ENCODE peak calls at places on chromosomes 13 and 19, in eight cellular contexts. G is neuronal stem cell, Z is keratinocyte, I is A549, M is IMR-90, W is fibroblast of lung, E is mesendoderm, L is neural progenitor cell. R is an unnamed sample.
A peak's percentile ranks its signal among the peaks of the same experiment; 100 is the strongest.

GRCh38 chr13:41458187-41458938 is 1.0 kb downstream of the RGCC start:
- DNase-seq in G (no peak), Z (no peak), I (no peak), M (peak; percentile 46), W (peak; percentile 20), E (peak; percentile 43), L (peak; percentile 54), R (peak; percentile 42)

GRCh38 chr19:13031917-13032623 is 36.8 kb downstream of the NFIX start:
- DNase-seq in G (no peak), Z (no peak), I (no peak), M (peak; percentile 58), W (peak; percentile 72), E (no peak), L (peak; percentile 81), R (peak; percentile 74)

GRCh38 chr19:928471-929259 is 2.8 kb downstream of the ARID3A start:
- DNase-seq in G (no peak), Z (no peak), I (peak; percentile 41), M (no peak), W (no peak), E (no peak), L (no peak), R (no peak)

GRCh38 chr19:17553256-17553655 is 2.2 kb upstream of the COLGALT1 start:
- DNase-seq in G (no peak), Z (no peak), I (no peak), M (peak; percentile 95), W (peak; percentile 92), E (no peak), L (peak; percentile 15), R (peak; percentile 37)

GRCh38 chr13:112961457-112962369 is 7.3 kb upstream of the MCF2L start:
- DNase-seq in G (no peak), Z (no peak), I (no peak), M (no peak), W (no peak), E (no peak), L (no peak), R (no peak)

GRCh38 chr19:48461982-48462655 is 6.7 kb downstream of the KCNJ14 start:
- DNase-seq in G (no peak), Z (no peak), I (peak; percentile 72), M (no peak), W (no peak), E (peak; percentile 89), L (peak; percentile 39), R (no peak)

GRCh38 chr13:89554801-89555200 is 1792.7 kb upstream of the MIR17HG start:
- DNase-seq in G (no peak), Z (no peak), I (no peak), M (no peak), W (peak; percentile 10), E (no peak), L (no peak), R (no peak)

GRCh38 chr13:73416093-73416492 is 357.3 kb downstream of the KLF5 start:
- DNase-seq in G (no peak), Z (no peak), I (no peak), M (no peak), W (peak; percentile 83), E (peak; percentile 40), L (peak; percentile 30), R (no peak)

GRCh38 chr13:55664178-55664577 is 1476.5 kb upstream of the PRR20A start:
- DNase-seq in G (no peak), Z (no peak), I (no peak), M (no peak), W (no peak), E (peak; percentile 95), L (no peak), R (no peak)

GRCh38 chr19:45591004-45591637 is 6.5 kb upstream of the OPA3 start:
- DNase-seq in G (no peak), Z (no peak), I (peak; percentile 85), M (peak; percentile 35), W (peak; percentile 34), E (peak; percentile 77), L (peak; percentile 78), R (peak; percentile 34)

GRCh38 chr19:15173746-15174404 is 26.9 kb downstream of the NOTCH3 start:
- DNase-seq in G (no peak), Z (no peak), I (no peak), M (no peak), W (no peak), E (peak; percentile 52), L (no peak), R (peak; percentile 38)

GRCh38 chr19:7541828-7542443 is 6.4 kb downstream of the PNPLA6 start:
- DNase-seq in G (no peak), Z (no peak), I (no peak), M (no peak), W (no peak), E (peak; percentile 19), L (no peak), R (no peak)

GRCh38 chr13:66462187-66462586 is 767.9 kb downstream of the PCDH9 start:
- DNase-seq in G (no peak), Z (no peak), I (no peak), M (no peak), W (no peak), E (no peak), L (no peak), R (no peak)

GRCh38 chr19:54462072-54462712 is 1.4 kb downstream of the LENG9 start:
- DNase-seq in G (no peak), Z (no peak), I (no peak), M (no peak), W (no peak), E (no peak), L (no peak), R (no peak)

GRCh38 chr19:15775249-15775648 is 12.2 kb upstream of the OR10H5 start:
- DNase-seq in G (no peak), Z (no peak), I (no peak), M (no peak), W (no peak), E (no peak), L (no peak), R (no peak)

GRCh38 chr19:57648336-57649003 is 15.5 kb downstream of the ZNF211 start:
- DNase-seq in G (no peak), Z (no peak), I (no peak), M (no peak), W (no peak), E (no peak), L (no peak), R (no peak)

GRCh38 chr19:57655443-57655842 is 13.3 kb upstream of the ZSCAN4 start:
- DNase-seq in G (no peak), Z (no peak), I (no peak), M (no peak), W (no peak), E (no peak), L (no peak), R (no peak)

GRCh38 chr19:57651654-57651996 is 17.1 kb upstream of the ZSCAN4 start:
- DNase-seq in G (no peak), Z (no peak), I (no peak), M (no peak), W (no peak), E (no peak), L (peak; percentile 9), R (no peak)

GRCh38 chr19:57656346-57656745 is 12.4 kb upstream of the ZSCAN4 start:
- DNase-seq in G (no peak), Z (no peak), I (no peak), M (no peak), W (no peak), E (no peak), L (no peak), R (peak; percentile 28)

DNA sequence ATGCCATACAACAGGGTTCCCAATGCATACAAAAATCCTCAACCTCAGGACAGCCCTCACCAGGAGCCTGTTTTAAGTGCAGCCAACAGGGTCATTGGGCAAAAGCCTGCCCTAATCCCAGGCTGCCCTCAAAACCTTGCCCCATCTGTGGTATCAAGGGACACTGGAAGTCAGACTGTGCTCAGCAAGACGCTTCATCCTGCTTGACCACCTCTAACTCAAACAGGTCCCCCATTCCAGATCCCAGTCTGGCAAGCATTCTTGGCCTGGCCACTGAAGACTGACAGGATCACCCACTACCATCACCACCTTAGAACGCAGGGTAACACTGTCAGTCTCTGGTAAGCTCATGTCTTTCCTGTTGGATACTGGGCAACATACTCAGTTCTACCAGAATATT is 15.0 kb upstream of the ZSCAN4 start:
- DNase-seq in G (no peak), Z (no peak), I (no peak), M (no peak), W (no peak), E (no peak), L (no peak), R (no peak)
- H3K4me2 ChIP-seq in G (no peak overlapping the region), Z (no peak overlapping the region), I (no peak overlapping the region), M (no peak overlapping the region), W (no peak overlapping the region), E (no peak overlapping the region), L (no peak overlapping the region), R (no peak overlapping the region)

DNA sequence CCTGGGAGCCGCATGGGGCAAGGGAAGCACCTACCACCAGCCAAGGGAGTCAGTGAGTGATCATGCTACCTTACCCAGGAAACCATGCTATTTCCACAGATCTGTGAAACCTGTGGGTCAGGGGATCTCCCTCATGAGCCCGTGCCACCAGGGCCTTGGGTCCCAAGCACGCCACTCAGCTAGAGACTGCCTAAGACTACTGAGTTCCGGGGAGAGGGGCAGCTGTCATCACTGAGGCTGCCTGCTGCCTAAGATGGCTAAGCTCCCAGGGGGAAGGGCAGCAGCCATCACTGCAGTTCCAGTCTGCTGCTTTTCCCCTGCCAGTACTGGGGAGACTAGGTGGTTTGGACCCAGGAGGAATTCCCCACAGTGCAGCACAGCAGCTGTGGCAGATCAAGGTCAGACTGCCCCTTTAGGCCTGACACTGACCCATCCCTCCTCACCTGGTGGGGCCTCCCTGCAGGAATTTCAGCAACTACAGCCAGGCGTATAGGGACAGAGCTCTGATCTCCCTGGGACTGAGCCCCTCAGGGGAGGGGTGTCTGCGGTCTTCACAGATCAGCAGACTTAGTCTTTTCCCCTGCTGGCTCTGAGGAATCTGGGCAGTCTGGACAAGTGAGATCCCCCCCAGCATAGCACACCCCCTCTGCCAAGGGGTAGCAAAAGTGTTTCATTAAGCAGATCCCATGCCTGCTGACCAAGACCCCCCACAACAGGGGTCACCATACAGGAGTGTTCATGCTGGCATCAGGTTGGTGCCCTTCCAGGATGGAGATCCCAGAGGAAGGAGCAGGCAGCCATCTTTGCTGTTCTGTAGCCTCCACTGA is 26.9 kb downstream of the VSTM2B start:
- DNase-seq in G (no peak), Z (no peak), I (no peak), M (no peak), W (no peak), E (no peak), L (no peak), R (no peak)
- H3K4me2 ChIP-seq in G (no peak overlapping the region), Z (no peak overlapping the region), I (no peak overlapping the region), M (no peak overlapping the region), W (no peak overlapping the region), E (no peak overlapping the region), L (no peak overlapping the region), R (no peak overlapping the region)

DNA sequence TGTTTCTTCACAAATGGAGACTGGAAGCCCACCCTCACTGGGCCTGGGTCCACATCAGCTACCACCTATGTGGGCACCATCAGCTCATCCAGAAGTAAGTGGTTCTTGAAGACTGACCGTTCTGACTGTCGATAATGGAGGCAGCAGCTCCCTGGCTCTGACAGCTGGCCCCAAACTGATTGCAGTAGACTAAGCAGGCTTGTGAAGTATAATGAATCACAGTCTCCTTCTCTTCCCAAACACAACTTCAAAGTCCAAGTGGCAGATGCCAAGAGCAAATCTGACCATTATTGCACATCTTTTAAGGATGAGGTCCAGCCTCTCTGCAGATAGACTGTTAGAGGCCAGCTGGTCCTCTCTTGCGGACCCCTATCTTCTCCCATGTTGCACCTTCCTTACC is 574.4 kb upstream of the KLF12 start:
- DNase-seq in G (no peak), Z (no peak), I (no peak), M (no peak), W (no peak), E (no peak), L (no peak), R (no peak)
- H3K4me2 ChIP-seq in G (no peak overlapping the region), Z (no peak overlapping the region), I (no peak overlapping the region), M (no peak overlapping the region), W (no peak overlapping the region), E (no peak overlapping the region), L (no peak overlapping the region), R (no peak overlapping the region)

GRCh38 chr13:82702513-82702912 is 1179.8 kb downstream of the SLITRK1 start:
- DNase-seq in G (no peak), Z (no peak), I (no peak), M (no peak), W (no peak), E (no peak), L (no peak), R (no peak)
- H3K4me2 ChIP-seq in G (no peak overlapping the region), Z (no peak overlapping the region), I (no peak overlapping the region), M (no peak overlapping the region), W (no peak overlapping the region), E (no peak overlapping the region), L (no peak overlapping the region), R (no peak overlapping the region)

R was measured in mammary epithelial cell.